ENCODE peak calls at places on chromosomes 6 and 20, in four cellular contexts. Z is stimulated activated CD8-positive, alpha-beta memory T cell treated with anti-CD3 and anti-CD28 coated beads, Interleukin-7, amount 100 ng/mL, for 1 hour; F is hypothalamus; N is AG09309. H is an unnamed sample.

GRCh38 chr6:113953346-113953745 is 17.6 kb downstream of the HDAC2 start:
- DNase-seq in Z (no peak), F (no peak), N (no peak), H (peak; percentile 26)

GRCh38 chr6:11429577-11429976 is 108.0 kb upstream of the TMEM170B start:
- DNase-seq in Z (no peak), F (no peak), N (no peak), H (no peak)

GRCh38 chr6:82246370-82246769 is 1.2 kb downstream of the IBTK start:
- DNase-seq in Z (no peak), F (no peak), N (no peak), H (no peak)

GRCh38 chr6:139990865-139991264 is 616.4 kb upstream of the CITED2 start:
- DNase-seq in Z (no peak), F (no peak), N (no peak), H (no peak)

GRCh38 chr20:62702886-62703852 is 5.5 kb upstream of the NTSR1 start:
- DNase-seq in Z (no peak), F (no peak), N (peak; percentile 64), H (peak; percentile 94)

GRCh38 chr6:32444433-32444832 is 4.7 kb downstream of the HLA-DRA start:
- DNase-seq in Z (no peak), F (no peak), N (no peak), H (no peak)

GRCh38 chr6:21947751-21948386 is 349.0 kb downstream of the PRL start:
- DNase-seq in Z (no peak), F (no peak), N (no peak), H (no peak)

GRCh38 chr6:7243188-7243942 is 69.6 kb downstream of the SSR1 start:
- DNase-seq in Z (no peak), F (no peak), N (no peak), H (no peak)

GRCh38 chr20:24965065-24965919 is 16.2 kb downstream of the CST7 start:
- DNase-seq in Z (no peak), F (no peak), N (no peak), H (no peak)

GRCh38 chr6:41167173-41167963 is 4.5 kb upstream of the TREM2 start:
- DNase-seq in Z (no peak), F (no peak), N (no peak), H (no peak)

GRCh38 chr6:143971453-143971852 is 36.6 kb downstream of the PLAGL1 start:
- DNase-seq in Z (no peak), F (no peak), N (no peak), H (no peak)

GRCh38 chr20:3340443-3340842 is 67.0 kb downstream of the DNAAF9 start:
- DNase-seq in Z (no peak), F (no peak), N (no peak), H (no peak)

GRCh38 chr6:117233146-117233545 is 32.2 kb upstream of the VGLL2 start:
- DNase-seq in Z (no peak), F (no peak), N (no peak), H (peak; percentile 11)

GRCh38 chr6:14040042-14040441 is 77.5 kb upstream of the CD83 start:
- DNase-seq in Z (no peak), F (no peak), N (no peak), H (no peak)

GRCh38 chr6:63456734-63457133 is 115.5 kb upstream of the LOC128125822 start:
- DNase-seq in Z (no peak), F (no peak), N (no peak), H (no peak)

GRCh38 chr6:8435845-8436168 is 462 bp upstream of the SLC35B3 start:
- DNase-seq in Z (no peak), F (no peak), N (no peak), H (peak; percentile 22)

GRCh38 chr20:23655551-23656211 is 17.9 kb upstream of the CST3 start:
- DNase-seq in Z (no peak), F (peak; percentile 49), N (no peak), H (no peak)

GRCh38 chr6:30842754-30843610 is 41.3 kb upstream of the DDR1 start:
- DNase-seq in Z (no peak), F (no peak), N (no peak), H (no peak)

GRCh38 chr6:125984311-125984710 is 2.0 kb upstream of the TRMT11 start:
- DNase-seq in Z (no peak), F (no peak), N (peak; percentile 39), H (no peak)

H was measured in HS-5.